ENCODE peak calls at places on chromosomes 5 and 9, in seven cellular contexts. N, J, D, Q, F, B and G are unnamed samples.

GRCh38 chr5:109567374-109568044 is 122.2 kb upstream of the MAN2A1 start:
- DNase-seq in N (no peak), Q (peak; percentile 6), D (no peak), F (no peak), B (no peak), J (no peak), G (no peak)

GRCh38 chr9:6897207-6897822 is 139.5 kb downstream of the KDM4C start:
- DNase-seq in D (no peak), F (no peak), N (no peak), Q (no peak), J (no peak), B (no peak), G (no peak)

GRCh38 chr5:7397005-7397546 is 1.1 kb downstream of the ADCY2 start:
- DNase-seq in J (no peak), F (no peak), B (no peak), Q (peak; percentile 26), N (peak; percentile 7), D (no peak), G (peak; percentile 59)

GRCh38 chr9:126777733-126778132 is 27.1 kb upstream of the ZBTB43 start:
- DNase-seq in J (no peak), D (no peak), B (no peak), Q (peak; percentile 76), N (no peak), F (no peak), G (no peak)

GRCh38 chr5:147098233-147098790 is 136.5 kb upstream of the STK32A start:
- DNase-seq in B (peak; percentile 20), Q (peak; percentile 70), D (peak; percentile 46), F (peak; percentile 14), N (peak; percentile 2), J (peak; percentile 33), G (peak; percentile 20)

GRCh38 chr5:36948041-36948440 is 71.5 kb downstream of the NIPBL start:
- DNase-seq in B (no peak), D (no peak), Q (no peak), N (peak; percentile 53), J (no peak), F (no peak), G (no peak)

GRCh38 chr5:168186289-168187074 is 105.0 kb upstream of the WWC1 start:
- DNase-seq in N (no peak), Q (no peak), J (no peak), D (no peak), F (no peak), B (no peak), G (no peak)

GRCh38 chr5:141521244-141521781 is 32.4 kb downstream of the PCDHGC5 start:
- DNase-seq in N (peak; percentile 96), F (peak; percentile 86), J (no peak), Q (no peak), D (no peak), B (no peak), G (no peak)

GRCh38 chr9:94175669-94176068 is 83.4 kb upstream of the ZNF169 start:
- DNase-seq in Q (no peak), J (no peak), B (no peak), F (no peak), N (no peak), D (no peak), G (no peak)

GRCh38 chr5:97854871-97855762 is 672.1 kb upstream of the RIOK2 start:
- DNase-seq in D (no peak), B (no peak), N (no peak), Q (peak; percentile 63), J (peak; percentile 23), F (no peak), G (no peak)

GRCh38 chr5:77145666-77146065 is 58.6 kb upstream of the ZBED3 start:
- DNase-seq in B (no peak), J (no peak), D (no peak), Q (no peak), N (no peak), F (no peak), G (no peak)

GRCh38 chr9:131179561-131180219 is 54.3 kb downstream of the NUP214 start:
- DNase-seq in D (peak; percentile 18), Q (peak; percentile 15), F (no peak), B (peak; percentile 31), J (peak; percentile 36), N (peak; percentile 17), G (no peak)

GRCh38 chr9:6049798-6050197 is 34.4 kb upstream of the RANBP6 start:
- DNase-seq in J (no peak), N (no peak), F (no peak), B (peak; percentile 32), Q (peak; percentile 46), D (peak; percentile 82), G (no peak)

GRCh38 chr5:56026863-56027300 is 32.1 kb upstream of the IL6ST start:
- DNase-seq in B (peak; percentile 72), J (no peak), F (no peak), D (peak; percentile 89), Q (no peak), N (peak; percentile 37), G (no peak)

GRCh38 chr9:26667882-26668281 is 224.7 kb downstream of the CAAP1 start:
- DNase-seq in J (no peak), Q (no peak), N (no peak), B (no peak), F (no peak), D (no peak), G (no peak)

GRCh38 chr9:61667559-61668121 is 477.8 kb downstream of the SPATA31A7 start:
- DNase-seq in N (no peak), D (no peak), B (no peak), Q (no peak), J (no peak), F (no peak), G (no peak)

GRCh38 chr5:45081082-45081481 is 272.3 kb downstream of the MRPS30 start:
- DNase-seq in B (no peak), Q (no peak), J (no peak), F (no peak), N (no peak), D (no peak), G (no peak)

GRCh38 chr5:67015577-67016290 is 180.9 kb downstream of the CD180 start:
- DNase-seq in Q (peak; percentile 16), D (no peak), J (no peak), N (no peak), B (no peak), F (no peak), G (peak; percentile 50)

GRCh38 chr5:76604838-76605237 is 18.4 kb downstream of the F2RL2 start:
- DNase-seq in F (no peak), D (no peak), B (no peak), Q (no peak), N (no peak), J (no peak), G (no peak)

GRCh38 chr5:97133106-97133505 is 9.3 kb downstream of the LIX1 start:
- DNase-seq in D (no peak), J (no peak), B (no peak), N (no peak), Q (no peak), F (no peak), G (no peak)

GRCh38 chr9:128344931-128345605 is 4.7 kb downstream of the SLC27A4 start:
- DNase-seq in F (no peak), D (no peak), J (no peak), Q (no peak), B (no peak), N (no peak), G (no peak)

GRCh38 chr5:167653645-167654106 is 637.8 kb upstream of the WWC1 start:
- DNase-seq in B (no peak), F (peak; percentile 59), D (no peak), Q (no peak), J (no peak), N (peak; percentile 31), G (no peak)

GRCh38 chr5:65707663-65708062 is 14.2 kb downstream of the SGTB start:
- DNase-seq in B (no peak), Q (no peak), J (no peak), D (no peak), N (no peak), F (no peak), G (no peak)

GRCh38 chr5:57324159-57324558 is 150.3 kb downstream of the GPBP1 start:
- DNase-seq in D (no peak), F (peak; percentile 57), N (no peak), B (no peak), Q (no peak), J (no peak), G (no peak)

GRCh38 chr5:126137771-126138474 is 285.3 kb upstream of the GRAMD2B start:
- DNase-seq in F (no peak), N (no peak), Q (no peak), B (no peak), D (no peak), J (no peak), G (peak; percentile 58)

GRCh38 chr5:158385982-158386381 is 527.0 kb upstream of the CLINT1 start:
- DNase-seq in N (no peak), J (no peak), B (no peak), Q (no peak), D (no peak), F (no peak), G (no peak)

GRCh38 chr9:29945012-29945411 is 2371.7 kb upstream of the C9orf72 start:
- DNase-seq in N (no peak), J (no peak), F (no peak), B (no peak), Q (no peak), D (no peak), G (no peak)

GRCh38 chr9:127722055-127722454 is 6.2 kb downstream of the TTC16 start:
- DNase-seq in N (no peak), F (no peak), D (no peak), B (no peak), Q (no peak), J (no peak), G (no peak)

GRCh38 chr9:130072515-130073235 is 19.0 kb downstream of the GPR107 start:
- DNase-seq in Q (no peak), B (peak; percentile 44), D (peak; percentile 73), J (no peak), N (peak; percentile 22), F (no peak), G (no peak)

GRCh38 chr9:8268216-8268878 is 468.8 kb upstream of the DMAC1 start:
- DNase-seq in J (no peak), B (no peak), F (no peak), Q (no peak), N (no peak), D (no peak), G (no peak)

GRCh38 chr5:172487671-172488070 is 33.3 kb upstream of the SH3PXD2B start:
- DNase-seq in D (no peak), J (no peak), B (no peak), N (no peak), F (no peak), Q (no peak), G (no peak)

GRCh38 chr9:88396836-88397577 is 8.8 kb downstream of the SPIN1 start:
- DNase-seq in J (no peak), N (peak; percentile 31), B (no peak), Q (no peak), D (no peak), F (no peak), G (no peak)

GRCh38 chr5:63648376-63648775 is 313.9 kb downstream of the HTR1A start:
- DNase-seq in D (no peak), Q (no peak), F (no peak), B (no peak), N (no peak), J (no peak), G (no peak)

GRCh38 chr9:33136721-33137120 is 30.4 kb downstream of the B4GALT1 start:
- DNase-seq in Q (no peak), F (no peak), D (peak; percentile 61), B (no peak), N (no peak), J (no peak), G (no peak)

GRCh38 chr5:178216088-178216534 is 11.8 kb downstream of the HNRNPAB start:
- DNase-seq in F (no peak), J (no peak), Q (no peak), N (no peak), D (no peak), B (no peak), G (no peak)

GRCh38 chr5:126098330-126099017 is 324.7 kb upstream of the GRAMD2B start:
- DNase-seq in B (no peak), J (no peak), Q (no peak), N (no peak), F (no peak), D (no peak), G (no peak)

GRCh38 chr9:77021289-77021927 is 2.0 kb downstream of the FOXB2 start:
- DNase-seq in D (no peak), N (no peak), Q (peak; percentile 25), B (no peak), J (no peak), F (no peak), G (no peak)